ENCODE peak calls at places on chromosomes 13 and 19, in four cellular contexts. Q is cardiac muscle cell, R is RWPE2, O is A549. T is an unnamed sample.

GRCh38 chr13:97911311-97912138 is 42.0 kb upstream of the IPO5 start:
- DNase-seq in O (peak; percentile 36), R (no peak), Q (peak; percentile 22), T (no peak)

GRCh38 chr13:113550453-113550852 is 34.1 kb upstream of the TFDP1 start:
- DNase-seq in O (no peak), Q (no peak), R (no peak), T (no peak)

GRCh38 chr19:18014197-18014596 is 6.2 kb downstream of the ARRDC2 start:
- DNase-seq in R (no peak), O (no peak), Q (no peak), T (peak; percentile 75)

GRCh38 chr13:104143760-104144406 is 1077.7 kb upstream of the SLC10A2 start:
- DNase-seq in O (no peak), R (no peak), Q (no peak), T (no peak)

GRCh38 chr13:56019606-56020005 is 1121.1 kb upstream of the PRR20A start:
- DNase-seq in R (no peak), O (no peak), Q (no peak), T (no peak)

GRCh38 chr13:106484084-106484754 is 51.2 kb downstream of the EFNB2 start:
- DNase-seq in O (no peak), R (no peak), Q (no peak), T (no peak)

GRCh38 chr19:3565177-3565576 is 7.6 kb upstream of the HMG20B start:
- DNase-seq in O (peak; percentile 90), R (no peak), Q (no peak), T (no peak)

GRCh38 chr13:33285420-33286124 is at the start of gene STARD13:
- DNase-seq in Q (peak; percentile 98), R (peak; percentile 94), O (peak; percentile 84), T (no peak)

GRCh38 chr13:111864566-111864965 is 202.4 kb upstream of the SOX1 start:
- DNase-seq in R (no peak), O (no peak), Q (no peak), T (no peak)

GRCh38 chr19:41626877-41627276 is at the start of gene CEACAM4:
- DNase-seq in R (no peak), Q (no peak), O (no peak), T (no peak)

GRCh38 chr19:41626278-41626677 is 596 bp downstream of the CEACAM4 start:
- DNase-seq in O (no peak), Q (no peak), R (no peak), T (no peak)

GRCh38 chr19:41623360-41623759 is 3.5 kb downstream of the CEACAM4 start:
- DNase-seq in O (no peak), R (no peak), Q (no peak), T (no peak)

GRCh38 chr19:41624515-41624914 is 2.4 kb downstream of the CEACAM4 start:
- DNase-seq in R (no peak), O (no peak), Q (no peak), T (no peak)

DNA sequence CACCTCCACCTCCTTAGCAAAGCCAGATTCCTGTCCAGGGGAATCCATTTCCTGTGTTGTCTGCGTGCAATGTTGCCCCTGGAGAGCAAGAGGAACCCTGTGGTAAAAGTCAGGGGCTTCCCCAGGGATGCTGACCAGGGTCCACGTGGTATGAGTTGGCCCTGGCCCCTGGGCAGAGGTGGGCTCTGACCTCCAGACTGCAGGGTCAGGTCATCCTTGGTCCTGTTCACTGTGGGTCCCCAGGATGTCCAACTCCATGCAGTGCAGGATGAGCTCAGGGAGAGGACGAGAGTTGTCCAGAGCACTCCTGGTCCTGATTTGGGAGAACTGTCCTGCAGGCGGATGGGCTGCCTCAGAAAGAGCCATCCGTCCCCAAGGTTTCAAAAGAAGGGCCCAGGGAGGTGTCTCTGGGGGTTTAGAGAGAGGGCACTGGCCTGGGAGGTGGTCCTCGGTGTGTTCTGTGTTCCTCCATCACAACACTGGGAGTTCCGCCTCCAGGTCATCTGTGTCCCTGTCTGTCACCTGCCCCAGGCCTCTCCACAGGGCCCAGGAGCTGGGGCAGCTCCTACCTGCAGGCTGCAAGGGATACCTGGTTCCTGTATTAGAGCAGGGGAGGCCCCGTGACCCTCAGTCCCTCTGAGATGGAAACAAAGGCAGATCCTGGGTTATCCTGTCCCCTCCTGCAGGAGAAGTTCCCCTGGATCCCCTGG is 1.2 kb upstream of the CEACAM4 start:
- DNase-seq in R (no peak), O (no peak), Q (no peak), T (no peak)
- H3K4me3 ChIP-seq in R (no peak overlapping the region), O (no peak overlapping the region), Q (no peak overlapping the region), T (peak overlapping the region; percentile 4)

GRCh38 chr13:21233086-21233485 is 56.6 kb downstream of the MRPL57 start:
- DNase-seq in Q (no peak), O (no peak), R (no peak), T (no peak)
- H3K9me3 ChIP-seq in Q (no peaks in the 10 kb centered on the region), O (no peaks in the 10 kb centered on the region), R (no peaks in the 10 kb centered on the region), T (no peaks in the 10 kb centered on the region)

DNA sequence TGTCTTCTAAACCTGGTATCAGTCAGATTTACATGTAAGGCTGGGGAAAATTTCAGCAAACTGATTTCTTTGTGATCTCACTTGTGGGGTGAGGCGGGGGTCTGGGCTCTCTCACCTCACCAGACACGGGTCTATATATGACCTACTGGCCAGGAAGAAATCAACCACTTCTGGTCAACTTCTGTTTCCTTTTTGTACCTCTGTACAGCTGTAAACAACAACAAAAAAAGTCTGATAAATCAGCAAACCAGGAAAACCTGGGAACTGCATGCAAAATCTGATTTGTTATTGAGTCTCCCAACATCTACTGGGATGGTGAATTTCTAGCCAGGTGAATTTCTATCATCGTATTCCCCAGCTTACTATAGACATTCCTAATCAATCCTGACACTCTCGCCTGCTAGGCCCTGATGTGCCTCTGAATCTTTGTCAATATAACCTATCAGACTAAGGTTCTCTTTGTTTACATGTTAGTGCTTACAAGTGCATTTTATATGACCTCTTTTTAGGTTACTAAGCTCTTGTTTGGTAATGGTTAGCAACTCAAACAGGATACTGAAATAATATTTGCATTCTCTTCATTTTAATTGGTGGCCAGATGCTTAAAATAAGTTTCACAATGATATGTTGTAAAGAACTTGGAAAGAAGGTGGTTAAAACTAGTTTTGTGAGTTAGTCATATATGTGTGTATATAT is 77.7 kb downstream of the LRRC63 start:
- DNase-seq in Q (no peak), O (no peak), R (no peak), T (no peak)
- H3K27ac ChIP-seq in Q (no peak overlapping the region), O (no peak overlapping the region), R (no peak overlapping the region), T (no peak overlapping the region)

DNA sequence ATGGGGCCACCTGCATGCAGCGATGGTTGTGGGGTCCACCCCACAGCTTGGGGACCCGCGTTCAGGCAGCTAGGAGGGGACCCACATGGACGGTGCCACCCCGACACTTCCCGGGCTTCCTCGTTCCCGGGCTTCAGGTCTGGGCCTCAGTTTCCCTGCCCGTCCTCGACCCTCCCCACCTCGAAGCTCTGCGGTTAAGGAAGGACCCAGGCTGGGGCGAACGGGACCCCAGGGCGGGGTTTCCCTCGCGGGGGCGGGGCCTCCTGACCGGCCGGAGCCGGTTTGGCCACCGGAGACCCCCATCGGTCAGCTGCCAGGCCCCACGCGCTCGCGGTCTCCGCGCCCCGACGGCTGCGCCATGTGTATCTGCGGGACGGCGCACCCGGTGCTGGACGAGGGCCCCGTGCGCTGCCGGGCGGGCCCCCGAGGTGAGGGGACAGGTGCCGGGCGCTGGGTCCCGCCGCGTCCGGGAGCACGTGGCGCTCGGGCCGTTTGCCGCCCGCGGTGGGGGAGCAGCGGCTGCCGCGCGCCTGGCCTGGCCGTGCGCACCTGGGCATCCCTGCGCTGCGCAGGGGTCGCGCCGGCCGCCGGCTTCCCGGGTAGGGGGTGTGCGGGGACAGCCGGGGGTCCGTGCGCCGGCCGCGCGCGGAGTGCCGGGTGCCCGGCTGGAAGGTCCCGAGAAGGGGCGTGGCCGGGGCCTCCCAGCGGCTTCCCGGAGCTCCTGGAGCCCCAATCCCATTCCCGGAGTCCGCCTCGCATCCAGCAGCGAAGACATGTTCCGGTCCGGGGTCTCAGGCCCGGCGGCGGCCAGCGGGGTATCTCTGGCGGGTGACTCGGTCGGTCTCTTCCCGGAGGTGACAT is 4.2 kb downstream of the ARHGAP45 start:
- DNase-seq in O (no peak), Q (no peak), R (no peak), T (peak; percentile 1)
- H3K4me3 ChIP-seq in O (no peak overlapping the region), Q (peak overlapping the region; percentile 13), R (peak overlapping the region; percentile 10), T (no peak overlapping the region)

GRCh38 chr19:20197747-20198146 is 30.7 kb downstream of the ZNF486 start:
- DNase-seq in R (no peak), O (no peak), Q (no peak), T (no peak)
- H3K9me3 ChIP-seq in R (peaks cover 32% of the 10 kb centered on the region), O (peaks cover 2% of the 10 kb centered on the region), Q (no peaks in the 10 kb centered on the region), T (peaks cover 72% of the 10 kb centered on the region)

GRCh38 chr13:98978280-98978679 is 416 bp upstream of the DOCK9 start:
- DNase-seq in O (no peak), Q (peak; percentile 39), R (peak; percentile 82), T (no peak)
- H3K27ac ChIP-seq in O (no peak overlapping the region), Q (peak overlapping the region; percentile 78), R (peak overlapping the region; percentile 85), T (no peak overlapping the region)

GRCh38 chr19:1151917-1152601 is 22.0 kb downstream of the SBNO2 start:
- DNase-seq in O (no peak), Q (peak; percentile 72), R (no peak), T (no peak)

GRCh38 chr19:1155352-1156304 is 18.4 kb downstream of the SBNO2 start:
- DNase-seq in R (no peak), O (peak; percentile 58), Q (peak; percentile 53), T (no peak)

GRCh38 chr19:1154731-1155351 is 19.2 kb downstream of the SBNO2 start:
- DNase-seq in Q (peak; percentile 96), R (no peak), O (peak; percentile 84), T (no peak)

GRCh38 chr19:1156305-1156801 is 17.7 kb downstream of the SBNO2 start:
- DNase-seq in Q (peak; percentile 48), R (no peak), O (peak; percentile 60), T (no peak)

DNA sequence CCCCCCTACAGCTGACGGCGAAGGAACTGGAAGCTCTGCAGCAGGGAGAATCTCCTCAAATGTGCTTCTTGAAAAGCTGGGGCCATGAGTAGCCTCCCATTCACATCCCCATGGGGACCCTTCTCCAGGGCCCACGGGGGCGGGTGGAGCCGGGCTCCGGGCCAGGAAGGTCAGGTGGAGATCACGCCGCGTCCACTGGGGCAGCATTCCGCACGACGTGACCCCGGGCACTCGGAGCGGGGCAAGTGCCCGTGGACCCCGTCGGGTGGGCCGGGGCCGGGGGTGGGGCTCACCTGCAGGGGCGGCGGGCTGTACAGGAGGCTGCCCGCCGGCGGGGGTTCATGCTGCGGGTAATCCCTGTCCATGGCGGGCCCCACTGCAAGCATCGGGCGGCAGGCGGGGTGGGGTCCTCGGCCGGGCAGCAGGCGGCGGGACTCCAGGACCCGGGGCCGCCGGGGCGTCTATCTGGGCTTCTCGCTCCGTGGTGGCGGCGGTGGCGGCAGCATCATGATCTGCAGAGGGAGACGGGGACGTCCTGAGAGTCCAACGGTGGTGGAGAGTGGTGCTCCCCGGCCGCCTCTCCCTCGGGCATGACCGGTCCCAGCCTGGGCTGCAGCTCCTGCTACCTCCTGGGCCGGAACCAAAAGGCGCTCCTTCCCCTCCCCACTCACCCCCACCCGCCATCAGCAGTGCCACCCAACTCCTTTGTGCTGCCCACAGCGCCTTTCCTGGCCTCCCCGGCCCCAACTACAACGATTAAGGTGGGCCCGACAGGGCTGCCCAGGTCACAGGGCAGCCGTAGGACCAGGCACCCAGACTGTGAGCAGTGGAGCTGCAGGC is 20.0 kb downstream of the SBNO2 start:
- DNase-seq in O (no peak), Q (no peak), R (no peak), T (no peak)
- H3K4me3 ChIP-seq in O (peak overlapping the region; percentile 23), Q (no peak overlapping the region), R (no peak overlapping the region), T (no peak overlapping the region)

DNA sequence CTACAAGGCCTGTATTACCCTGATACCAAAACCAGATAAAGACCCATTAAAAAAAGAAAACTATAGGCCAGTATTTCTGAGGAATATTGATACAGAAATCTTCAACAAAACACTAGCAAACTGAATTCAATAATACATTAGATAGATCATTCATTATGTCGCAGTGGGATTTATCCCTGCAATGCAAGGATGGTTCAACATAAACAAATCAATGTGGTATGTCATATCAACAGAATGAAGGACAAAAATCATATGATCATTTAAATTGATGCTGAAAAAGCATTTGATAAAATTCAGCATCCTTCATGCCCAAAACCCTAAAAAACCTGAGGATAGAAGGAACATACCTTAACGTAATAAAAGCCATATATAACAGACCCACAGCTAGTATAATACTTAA is 50.0 kb downstream of the RB1 start:
- DNase-seq in O (peak; percentile 0), R (no peak), Q (no peak), T (no peak)
- H3K9me3 ChIP-seq in O (peaks cover 4% of the 10 kb centered on the region), R (peaks cover 5% of the 10 kb centered on the region), Q (no peaks in the 10 kb centered on the region), T (peaks cover 16% of the 10 kb centered on the region)